ENCODE peak calls at places on chromosomes 6 and 20, in seven cellular contexts. K, V, J, Y, D, C and S are unnamed samples.

GRCh38 chr6:151702851-151703629 is 104.4 kb upstream of the ESR1 start:
- DNase-seq in K (no peak), V (no peak), J (no peak), Y (no peak), D (no peak), C (no peak), S (no peak)

GRCh38 chr6:168195712-168196111 is 116.7 kb upstream of the FRMD1 start:
- DNase-seq in K (no peak), V (no peak), J (no peak), Y (no peak), D (no peak), C (no peak), S (no peak)

GRCh38 chr6:1895721-1896120 is 286.0 kb downstream of the FOXC1 start:
- DNase-seq in K (no peak), V (no peak), J (no peak), Y (no peak), D (no peak), C (peak), S (no peak)

GRCh38 chr6:39411465-39411864 is 89.0 kb upstream of the KCNK16 start:
- DNase-seq in K (no peak), V (peak), J (no peak), Y (no peak), D (no peak), C (peak), S (peak)

GRCh38 chr20:17444091-17444490 is 87.1 kb downstream of the BFSP1 start:
- DNase-seq in K (no peak), V (no peak), J (no peak), Y (no peak), D (no peak), C (no peak), S (no peak)

GRCh38 chr20:13936781-13937576 is 53.4 kb downstream of the SEL1L2 start:
- DNase-seq in K (no peak), V (no peak), J (no peak), Y (no peak), D (no peak), C (no peak), S (no peak)

GRCh38 chr20:6566821-6567220 is 200.7 kb upstream of the BMP2 start:
- DNase-seq in K (no peak), V (peak), J (no peak), Y (peak), D (no peak), C (peak), S (peak)

GRCh38 chr6:6741264-6741663 is 152.7 kb downstream of the LY86 start:
- DNase-seq in K (no peak), V (no peak), J (no peak), Y (no peak), D (no peak), C (no peak), S (no peak)

GRCh38 chr6:109059148-109059547 is 35.5 kb downstream of the SESN1 start:
- DNase-seq in K (no peak), V (peak), J (no peak), Y (no peak), D (no peak), C (peak), S (peak)

GRCh38 chr20:52261792-52262191 is 70.2 kb upstream of the ZFP64 start:
- DNase-seq in K (no peak), V (no peak), J (no peak), Y (no peak), D (no peak), C (no peak), S (no peak)

GRCh38 chr6:7262037-7262461 is 51.0 kb downstream of the SSR1 start:
- DNase-seq in K (no peak), V (no peak), J (no peak), Y (no peak), D (peak), C (no peak), S (no peak)

GRCh38 chr6:149938571-149939462 is 3.0 kb upstream of the ULBP2 start:
- DNase-seq in K (no peak), V (no peak), J (peak), Y (no peak), D (no peak), C (peak), S (no peak)

GRCh38 chr6:149940673-149940984 is 1.2 kb upstream of the ULBP2 start:
- DNase-seq in K (no peak), V (no peak), J (no peak), Y (no peak), D (no peak), C (no peak), S (no peak)

GRCh38 chr6:149939909-149940672 is 1.7 kb upstream of the ULBP2 start:
- DNase-seq in K (no peak), V (no peak), J (no peak), Y (no peak), D (no peak), C (no peak), S (no peak)

GRCh38 chr6:149942461-149942829 is 631 bp downstream of the ULBP2 start:
- DNase-seq in K (no peak), V (no peak), J (no peak), Y (no peak), D (no peak), C (no peak), S (no peak)

GRCh38 chr6:149941583-149942460 is at the start of gene ULBP2:
- DNase-seq in K (peak), V (peak), J (peak), Y (peak), D (peak), C (peak), S (peak)
- TF ChIP-seq CTCF in K (no peak), V (no peak), J (no peak), Y (no peak), D (no peak), C (no peak), S (no peak)

GRCh38 chr20:53423587-53424146 is 170.0 kb downstream of the ZNF217 start:
- DNase-seq in K (no peak), V (no peak), J (no peak), Y (no peak), D (no peak), C (no peak), S (no peak)

GRCh38 chr20:53427951-53428350 is 165.7 kb downstream of the ZNF217 start:
- DNase-seq in K (no peak), V (no peak), J (no peak), Y (no peak), D (no peak), C (no peak), S (no peak)

GRCh38 chr20:53428997-53429396 is 164.6 kb downstream of the ZNF217 start:
- DNase-seq in K (no peak), V (no peak), J (no peak), Y (no peak), D (no peak), C (no peak), S (no peak)

GRCh38 chr20:53425481-53425880 is 168.2 kb downstream of the ZNF217 start:
- DNase-seq in K (no peak), V (no peak), J (no peak), Y (no peak), D (no peak), C (no peak), S (no peak)

GRCh38 chr20:53425930-53426329 is 167.7 kb downstream of the ZNF217 start:
- DNase-seq in K (no peak), V (no peak), J (no peak), Y (no peak), D (no peak), C (no peak), S (no peak)
- TF ChIP-seq CTCF in K (no peak), V (no peak), J (no peak), Y (no peak), D (no peak), C (no peak), S (no peak)

GRCh38 chr6:165680975-165681374 is 17.9 kb upstream of the PDE10A start:
- DNase-seq in K (no peak), V (no peak), J (no peak), Y (no peak), D (no peak), C (no peak), S (no peak)

GRCh38 chr6:165678429-165678828 is 15.4 kb upstream of the PDE10A start:
- DNase-seq in K (no peak), V (no peak), J (no peak), Y (no peak), D (no peak), C (no peak), S (no peak)

GRCh38 chr6:165679326-165679725 is 16.3 kb upstream of the PDE10A start:
- DNase-seq in K (no peak), V (no peak), J (no peak), Y (no peak), D (no peak), C (no peak), S (no peak)

GRCh38 chr6:165677091-165677490 is 14.1 kb upstream of the PDE10A start:
- DNase-seq in K (no peak), V (no peak), J (no peak), Y (no peak), D (no peak), C (no peak), S (no peak)

DNA sequence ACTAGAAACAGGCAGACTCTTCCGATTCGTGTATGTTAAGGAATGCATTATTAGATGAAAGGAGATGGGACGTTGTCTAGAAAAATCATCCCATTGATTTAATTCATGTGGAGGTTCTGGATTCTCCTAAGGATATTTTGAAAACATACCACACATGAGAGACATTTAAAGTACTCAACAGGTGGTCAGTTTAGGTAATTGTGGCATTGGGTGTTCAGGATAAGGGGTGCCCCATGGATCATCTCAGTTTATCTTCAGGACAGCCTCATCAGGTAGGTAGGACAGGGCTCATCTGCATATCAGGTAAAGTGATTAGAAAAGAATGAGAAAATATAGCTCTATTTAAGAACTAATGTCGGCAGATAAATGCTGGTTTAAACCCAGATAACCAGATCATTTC is 15.9 kb upstream of the PDE10A start:
- DNase-seq in K (no peak), V (no peak), J (no peak), Y (no peak), D (no peak), C (no peak), S (no peak)
- TF ChIP-seq CTCF in K (no peak), V (no peak), J (no peak), Y (no peak), D (no peak), C (no peak), S (no peak)

GRCh38 chr6:53070808-53071207 is 5.6 kb downstream of the FBXO9 start:
- DNase-seq in K (no peak), V (no peak), J (no peak), Y (no peak), D (no peak), C (peak), S (no peak)
- TF ChIP-seq CTCF in K (no peak), V (peak), J (no peak), Y (no peak), D (no peak), C (no peak), S (no peak)